ENCODE peak calls at places on chromosome 15, in six cellular contexts. F is ovary, K is AG10803, D is astrocyte of the spinal cord, M is coronary artery, Q is astrocyte. U is an unnamed sample.

GRCh38 chr15:92882697-92883642 is 17.2 kb upstream of the CHD2 start:
- DNase-seq in F (peak; percentile 68), K (no peak), D (no peak), M (no peak), Q (no peak), U (no peak)

GRCh38 chr15:73599934-73600333 is 33.3 kb downstream of the NPTN start:
- DNase-seq in F (no peak), K (peak; percentile 25), D (no peak), M (no peak), Q (peak; percentile 19), U (no peak)

GRCh38 chr15:79406191-79406590 is 25.9 kb upstream of the MINAR1 start:
- DNase-seq in F (no peak), K (no peak), D (no peak), M (no peak), Q (no peak), U (no peak)

GRCh38 chr15:37038036-37038715 is 62.2 kb downstream of the MEIS2 start:
- DNase-seq in F (no peak), K (no peak), D (no peak), M (no peak), Q (no peak), U (no peak)

GRCh38 chr15:31215490-31216209 is 111.0 kb upstream of the KLF13 start:
- DNase-seq in F (peak; percentile 75), K (peak; percentile 52), D (peak; percentile 49), M (peak; percentile 88), Q (peak; percentile 12), U (peak; percentile 55)

GRCh38 chr15:75570119-75570518 is 9.0 kb downstream of the PTPN9 start:
- DNase-seq in F (no peak), K (peak; percentile 40), D (no peak), M (no peak), Q (no peak), U (peak; percentile 30)

GRCh38 chr15:96342611-96343528 is 12.4 kb downstream of the NR2F2 start:
- DNase-seq in F (peak; percentile 67), K (no peak), D (peak; percentile 46), M (peak; percentile 65), Q (peak; percentile 38), U (no peak)

GRCh38 chr15:90664650-90665287 is 52.4 kb upstream of the BLM start:
- DNase-seq in F (peak; percentile 58), K (peak; percentile 50), D (peak; percentile 41), M (no peak), Q (no peak), U (peak; percentile 52)

GRCh38 chr15:32790352-32790999 is 72.7 kb downstream of the GREM1 start:
- DNase-seq in F (no peak), K (peak; percentile 75), D (peak; percentile 60), M (no peak), Q (peak; percentile 32), U (peak; percentile 50)

GRCh38 chr15:76503121-76503520 is 166.5 kb downstream of the ISL2 start:
- DNase-seq in F (no peak), K (no peak), D (no peak), M (no peak), Q (no peak), U (no peak)

GRCh38 chr15:87033056-87033455 is 953.4 kb downstream of the AGBL1 start:
- DNase-seq in F (no peak), K (no peak), D (no peak), M (no peak), Q (no peak), U (peak; percentile 52)

GRCh38 chr15:87631775-87632174 is 624.8 kb downstream of the NTRK3 start:
- DNase-seq in F (no peak), K (no peak), D (no peak), M (no peak), Q (no peak), U (no peak)

GRCh38 chr15:69468241-69469121 is 15.9 kb downstream of the RPLP1 start:
- DNase-seq in F (no peak), K (no peak), D (peak; percentile 80), M (no peak), Q (peak; percentile 91), U (no peak)

GRCh38 chr15:29935296-29936020 is 113.2 kb upstream of the TJP1 start:
- DNase-seq in F (no peak), K (no peak), D (no peak), M (no peak), Q (no peak), U (no peak)

GRCh38 chr15:58934114-58934447 is 602 bp upstream of the SLTM start:
- DNase-seq in F (no peak), K (no peak), D (no peak), M (no peak), Q (no peak), U (no peak)

GRCh38 chr15:64692166-64692565 is 83.2 kb downstream of the RBPMS2 start:
- DNase-seq in F (no peak), K (no peak), D (no peak), M (no peak), Q (no peak), U (no peak)

GRCh38 chr15:67383903-67384302 is 129.3 kb downstream of the IQCH start:
- DNase-seq in F (no peak), K (peak; percentile 7), D (peak; percentile 25), M (no peak), Q (no peak), U (peak; percentile 16)

GRCh38 chr15:67385971-67386370 is 131.4 kb downstream of the IQCH start:
- DNase-seq in F (no peak), K (no peak), D (no peak), M (no peak), Q (no peak), U (peak; percentile 6)

GRCh38 chr15:67386947-67387346 is 132.4 kb downstream of the IQCH start:
- DNase-seq in F (no peak), K (no peak), D (no peak), M (no peak), Q (no peak), U (no peak)

GRCh38 chr15:67382723-67383122 is 128.1 kb downstream of the IQCH start:
- DNase-seq in F (no peak), K (no peak), D (no peak), M (no peak), Q (no peak), U (no peak)

GRCh38 chr15:67384761-67385160 is 130.2 kb downstream of the IQCH start:
- DNase-seq in F (no peak), K (no peak), D (no peak), M (no peak), Q (no peak), U (no peak)
- H3K4me3 ChIP-seq in F (no peak overlapping the region), K (no peak overlapping the region), D (no peak overlapping the region), M (no peak overlapping the region), Q (no peak overlapping the region), U (no peak overlapping the region)

DNA sequence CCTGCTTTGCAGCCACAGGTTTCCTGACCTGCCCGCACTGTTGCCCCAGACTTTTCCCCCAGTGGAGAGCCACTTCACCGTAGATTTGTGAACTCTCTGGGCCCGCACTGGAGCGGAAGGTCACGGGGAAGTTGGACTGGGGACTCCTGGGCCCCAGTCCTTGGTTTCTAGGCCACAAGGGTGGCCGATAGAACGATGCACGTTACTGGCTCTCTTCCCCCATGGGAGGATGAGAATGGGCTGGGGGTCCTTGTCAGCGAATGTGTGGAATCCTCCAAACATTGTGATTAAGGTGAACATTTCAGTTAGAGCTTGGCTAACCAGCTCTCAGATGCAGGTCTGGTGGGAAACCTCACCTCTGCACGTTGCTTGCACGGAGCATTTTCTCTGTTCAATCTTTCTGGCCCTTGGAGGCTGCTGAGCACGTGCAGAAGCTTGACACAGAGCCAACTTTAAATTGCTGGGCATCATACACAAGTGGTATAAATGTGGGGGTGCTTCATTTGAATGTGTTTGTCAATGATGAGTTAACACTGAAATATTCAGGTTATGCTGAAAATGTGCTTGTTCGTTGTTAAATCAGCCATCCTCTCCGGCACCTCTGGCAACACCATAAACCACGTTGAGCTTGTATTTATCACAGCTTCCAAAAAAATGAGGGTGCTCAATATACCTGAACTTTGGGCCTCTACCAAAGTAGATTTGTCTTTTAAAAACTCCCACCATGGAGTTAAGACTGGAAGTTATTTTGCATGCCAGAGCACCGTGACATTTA is 976 bp downstream of the DIS3L start:
- DNase-seq in F (no peak), K (peak; percentile 92), D (peak; percentile 54), M (no peak), Q (peak; percentile 75), U (peak; percentile 78)
- TF ChIP-seq CTCF in F (no peak), K (no peak), D (no peak), M (no peak), Q (no peak), U (no peak)

DNA sequence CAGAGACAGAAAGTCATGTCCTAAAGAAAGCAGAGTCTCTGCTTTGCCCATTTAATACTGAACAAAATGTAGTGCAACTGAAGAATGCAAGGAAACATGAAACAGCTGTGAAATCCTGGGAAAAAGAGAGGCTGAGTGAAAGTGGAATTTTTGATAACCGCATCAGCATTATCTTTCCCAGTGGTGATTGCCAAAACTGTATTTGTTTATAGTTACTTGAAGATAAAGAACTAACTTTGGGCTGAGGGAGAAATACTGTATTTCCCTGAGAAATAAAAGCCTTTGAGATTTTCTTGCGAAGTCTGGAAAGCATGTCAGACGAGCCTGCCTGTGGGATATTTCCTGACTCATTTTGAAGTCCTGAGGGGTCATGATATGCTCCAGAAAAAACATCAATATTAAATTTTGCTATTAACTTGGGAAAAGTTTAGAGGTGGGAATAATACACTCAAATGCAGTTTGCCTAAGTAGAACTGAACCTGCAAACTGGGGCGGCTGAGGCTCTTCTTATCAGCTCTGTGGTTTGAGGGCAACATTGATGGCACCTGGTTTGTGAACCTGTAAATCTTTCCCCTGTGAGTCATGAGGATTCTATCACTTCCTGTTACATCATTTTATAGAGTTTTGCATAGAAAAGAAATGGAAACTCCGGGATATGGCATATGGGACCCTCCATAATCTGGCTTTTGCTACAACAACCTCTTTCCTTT is 855.3 kb downstream of the MCTP2 start:
- DNase-seq in F (no peak), K (peak; percentile 70), D (peak; percentile 64), M (no peak), Q (peak; percentile 73), U (peak; percentile 11)
- H3K4me3 ChIP-seq in F (no peak overlapping the region), K (no peak overlapping the region), D (no peak overlapping the region), M (peak overlapping the region; percentile 13), Q (no peak overlapping the region), U (no peak overlapping the region)

DNA sequence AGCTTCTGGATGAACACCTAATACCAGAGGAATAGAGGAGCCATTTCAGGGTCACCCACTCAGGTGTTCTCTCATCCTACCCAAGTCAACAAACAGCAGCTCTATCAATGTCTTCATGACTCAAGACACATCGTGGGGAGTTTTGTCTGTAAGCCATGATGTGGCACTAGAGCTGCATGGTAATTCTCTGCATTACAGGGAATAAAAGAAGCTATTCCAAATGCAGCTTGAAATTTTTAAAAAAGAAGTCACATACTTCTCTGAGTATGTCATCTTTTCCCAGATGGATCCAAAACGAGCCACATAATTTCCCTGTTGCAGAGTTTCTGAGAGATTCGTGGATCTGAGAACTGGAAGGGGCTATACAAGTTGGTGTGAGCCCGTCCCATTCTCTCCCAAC is 6.1 kb upstream of the THSD4 start:
- DNase-seq in F (no peak), K (peak; percentile 77), D (peak; percentile 56), M (no peak), Q (peak; percentile 65), U (peak; percentile 86)
- TF ChIP-seq CTCF in F (no peak), K (peak; percentile 58), D (peak; percentile 35), M (no peak), Q (peak; percentile 32), U (peak; percentile 50)

GRCh38 chr15:41659855-41660234 is 360 bp upstream of the MGA start:
- DNase-seq in F (no peak), K (no peak), D (no peak), M (no peak), Q (no peak), U (no peak)
- H3K4me3 ChIP-seq in F (peak overlapping the region; percentile 30), K (peak overlapping the region; percentile 70), D (peak overlapping the region; percentile 57), M (peak overlapping the region; percentile 75), Q (peak overlapping the region; percentile 45), U (peak overlapping the region; percentile 58)

GRCh38 chr15:39628131-39628482 is 47.2 kb downstream of the THBS1 start:
- DNase-seq in F (no peak), K (no peak), D (no peak), M (no peak), Q (no peak), U (no peak)
- TF ChIP-seq CTCF in F (no peak), K (peak; percentile 22), D (no peak), M (no peak), Q (no peak), U (peak; percentile 27)